ENCODE peak calls at places on chromosome 10, in seven cellular contexts. M is GM12878, L is HCT116, P is K562, F is SK-N-SH, U is NT2/D1, A is H1. B is an unnamed sample.

GRCh38 chr10:25815236-25815635 is 118.8 kb upstream of the MYO3A start:
- DNase-seq in L (no peak), P (no peak), U (no peak), F (no peak), M (no peak), A (no peak), B (no peak)

GRCh38 chr10:128047337-128047736 is 78.9 kb downstream of the MKI67 start:
- DNase-seq in F (no peak), A (peak; percentile 15), M (peak; percentile 63), L (peak; percentile 88), P (peak; percentile 17), U (no peak), B (no peak)

GRCh38 chr10:113473851-113474250 is 79.0 kb upstream of the HABP2 start:
- DNase-seq in U (no peak), P (no peak), A (no peak), M (no peak), L (no peak), F (no peak), B (no peak)

GRCh38 chr10:76190871-76191270 is 759.4 kb downstream of the LRMDA start:
- DNase-seq in U (no peak), P (no peak), M (no peak), F (no peak), A (no peak), L (no peak), B (no peak)

GRCh38 chr10:128716181-128716580 is 590.0 kb upstream of the MKI67 start:
- DNase-seq in L (no peak), F (no peak), A (no peak), P (no peak), U (no peak), M (no peak), B (no peak)

GRCh38 chr10:51389415-51390342 is 309.7 kb downstream of the CSTF2T start:
- DNase-seq in P (peak; percentile 50), M (peak; percentile 2), U (peak; percentile 20), L (peak; percentile 16), F (peak; percentile 69), A (peak; percentile 33), B (peak; percentile 32)

GRCh38 chr10:6070647-6071046 is 8.5 kb upstream of the IL2RA start:
- DNase-seq in U (no peak), L (no peak), A (no peak), P (no peak), F (no peak), M (no peak), B (no peak)

GRCh38 chr10:130202984-130203617 is 66.9 kb downstream of the GLRX3 start:
- DNase-seq in L (no peak), A (no peak), M (no peak), P (no peak), F (no peak), U (no peak), B (no peak)

GRCh38 chr10:35058686-35059085 is 31.5 kb downstream of the CUL2 start:
- DNase-seq in L (no peak), M (no peak), P (no peak), A (no peak), F (no peak), U (no peak), B (no peak)

GRCh38 chr10:110081914-110082313 is 74.1 kb downstream of the ADD3 start:
- DNase-seq in L (no peak), A (no peak), M (no peak), U (no peak), P (no peak), F (no peak), B (peak; percentile 66)

GRCh38 chr10:75202321-75203096 is 8.1 kb upstream of the VDAC2 start:
- DNase-seq in M (no peak), A (no peak), F (no peak), P (no peak), L (no peak), U (no peak), B (peak; percentile 41)

GRCh38 chr10:20085115-20085514 is 268.9 kb downstream of the PLXDC2 start:
- DNase-seq in U (no peak), F (no peak), L (no peak), P (no peak), M (no peak), A (no peak), B (no peak)

GRCh38 chr10:101066146-101066889 is 4.5 kb downstream of the KAZALD1 start:
- DNase-seq in M (no peak), L (peak; percentile 87), P (peak; percentile 71), A (no peak), U (no peak), F (peak; percentile 75), B (peak; percentile 86)

GRCh38 chr10:128892005-128892404 is 575.0 kb upstream of the MGMT start:
- DNase-seq in A (no peak), M (no peak), F (no peak), U (no peak), P (no peak), L (no peak), B (no peak)

GRCh38 chr10:112802411-112803060 is 147.5 kb upstream of the TCF7L2 start:
- DNase-seq in U (no peak), M (no peak), L (no peak), A (no peak), F (no peak), P (no peak), B (no peak)

GRCh38 chr10:19488592-19489280 is 327.5 kb upstream of the PLXDC2 start:
- DNase-seq in A (peak; percentile 34), U (no peak), F (no peak), L (no peak), P (no peak), M (no peak), B (peak; percentile 5)

GRCh38 chr10:130871406-130871805 is 440.1 kb downstream of the TCERG1L start:
- DNase-seq in F (no peak), L (no peak), A (no peak), P (no peak), M (no peak), U (no peak), B (no peak)

GRCh38 chr10:96858706-96859050 is 26.6 kb downstream of the LCOR start:
- DNase-seq in A (no peak), M (no peak), P (peak; percentile 43), U (no peak), L (no peak), F (peak; percentile 39), B (no peak)

GRCh38 chr10:96857613-96858012 is 25.5 kb downstream of the LCOR start:
- DNase-seq in M (no peak), F (no peak), P (no peak), L (no peak), A (no peak), U (no peak), B (no peak)

GRCh38 chr10:96858038-96858705 is 26.1 kb downstream of the LCOR start:
- DNase-seq in L (no peak), M (no peak), P (no peak), F (no peak), A (no peak), U (no peak), B (no peak)

GRCh38 chr10:96860631-96861277 is 28.7 kb downstream of the LCOR start:
- DNase-seq in L (no peak), U (no peak), M (no peak), A (no peak), P (no peak), F (no peak), B (no peak)

GRCh38 chr10:96856317-96856716 is 24.2 kb downstream of the LCOR start:
- DNase-seq in P (no peak), M (no peak), A (no peak), F (no peak), L (no peak), U (no peak), B (no peak)
- TF ChIP-seq YY1 in P (no peak), M (no peak), A (no peak), F (no peak), L (no peak), U (no peak), B (no peak)

GRCh38 chr10:98078774-98079173 is 48.4 kb upstream of the CRTAC1 start:
- DNase-seq in F (no peak), P (no peak), L (no peak), M (no peak), A (no peak), U (no peak), B (no peak)

GRCh38 chr10:98076086-98076485 is 45.7 kb upstream of the CRTAC1 start:
- DNase-seq in F (no peak), A (no peak), L (no peak), U (no peak), P (no peak), M (no peak), B (no peak)

GRCh38 chr10:98077223-98077622 is 46.8 kb upstream of the CRTAC1 start:
- DNase-seq in U (no peak), F (no peak), L (no peak), M (no peak), P (no peak), A (no peak), B (no peak)

DNA sequence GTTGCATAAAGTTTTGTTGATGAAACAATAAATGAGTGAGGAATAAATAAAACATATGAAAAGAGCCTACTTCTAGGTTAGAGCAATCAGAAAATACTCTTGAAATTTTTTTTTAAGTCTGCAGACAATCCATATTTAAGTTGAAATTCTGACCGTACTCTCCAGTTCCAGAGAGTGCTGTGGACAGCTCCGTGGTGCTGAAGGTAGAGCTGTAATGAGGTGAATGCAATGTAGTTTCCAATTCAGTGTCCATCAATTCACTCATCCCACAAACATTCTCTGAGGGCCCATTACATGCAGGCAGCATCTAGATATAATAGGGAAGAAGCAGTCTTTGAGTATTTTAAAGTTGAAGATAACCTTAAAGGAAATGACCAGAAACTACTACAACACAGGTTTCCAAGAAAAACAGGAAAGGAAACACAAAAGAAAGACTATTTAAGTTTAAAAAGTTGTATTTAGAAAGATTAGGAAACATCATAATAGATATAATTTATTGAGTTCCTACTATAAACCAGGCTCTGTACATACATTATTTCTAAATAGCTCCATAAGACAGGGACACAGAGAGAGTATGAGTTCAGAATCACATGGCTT is 44.0 kb upstream of the CRTAC1 start:
- DNase-seq in L (no peak), M (no peak), F (no peak), A (no peak), P (peak; percentile 14), U (no peak), B (no peak)
- TF ChIP-seq YY1 in L (no peak), M (no peak), F (no peak), A (no peak), P (no peak), U (no peak), B (no peak)

DNA sequence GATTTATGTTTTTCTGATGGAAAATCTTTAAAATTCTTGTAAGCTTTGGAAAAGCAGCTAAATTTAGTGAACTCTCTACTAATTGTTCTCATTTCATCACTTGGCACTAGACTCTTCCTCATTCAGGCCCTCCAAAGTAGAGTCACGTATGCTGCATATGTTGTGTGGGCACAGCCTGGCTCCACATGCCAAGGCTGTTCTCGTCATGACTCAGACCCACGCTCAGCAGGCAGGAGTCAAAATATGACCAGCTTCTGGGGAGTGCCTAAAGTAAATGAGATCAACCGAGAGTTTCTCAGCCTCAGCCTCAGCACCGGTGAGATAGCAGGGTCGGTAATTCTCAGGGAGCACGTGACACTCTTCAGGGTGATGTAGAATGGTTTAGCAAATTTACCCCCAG is 1672.9 kb downstream of the REEP3 start:
- DNase-seq in P (no peak), L (no peak), U (no peak), M (no peak), F (no peak), A (no peak), B (no peak)
- TF ChIP-seq YY1 in P (no peak), L (no peak), U (no peak), M (no peak), F (no peak), A (no peak), B (no peak)

GRCh38 chr10:104546756-104547155 is 94.3 kb upstream of the SORCS3 start:
- DNase-seq in F (no peak), M (no peak), P (no peak), A (no peak), U (no peak), L (no peak), B (no peak)

GRCh38 chr10:104546336-104546735 is 94.8 kb upstream of the SORCS3 start:
- DNase-seq in U (no peak), L (no peak), P (no peak), M (no peak), A (no peak), F (no peak), B (no peak)

GRCh38 chr10:104548090-104548489 is 93.0 kb upstream of the SORCS3 start:
- DNase-seq in M (no peak), P (no peak), A (peak; percentile 5), L (no peak), U (peak; percentile 2), F (no peak), B (no peak)
- TF ChIP-seq YY1 in M (no peak), P (no peak), A (no peak), L (no peak), U (no peak), F (no peak), B (no peak)